ENCODE peak calls at places on chromosomes 6 and 20, in eight cellular contexts. One of them, this sample, is unnamed.

GRCh38 chr6:1622851-1623768 is 13.4 kb downstream of the FOXC1 start:
- DNase-seq in GM23338: peak; percentile 30
- DNase-seq in endodermal cell: peak; percentile 78
- DNase-seq in left ventricle myocardium inferior: no peak
- DNase-seq in SJSA1: no peak
- DNase-seq in body of pancreas: no peak
- DNase-seq in mesendoderm: peak; percentile 73
- DNase-seq in PC-3: no peak
- DNase-seq in this sample: no peak

GRCh38 chr6:145137425-145137824 is 597.9 kb downstream of the EPM2A start:
- DNase-seq in GM23338: peak; percentile 49
- DNase-seq in endodermal cell: no peak
- DNase-seq in left ventricle myocardium inferior: no peak
- DNase-seq in SJSA1: no peak
- DNase-seq in body of pancreas: no peak
- DNase-seq in mesendoderm: peak; percentile 42
- DNase-seq in PC-3: peak; percentile 42
- DNase-seq in this sample: no peak

GRCh38 chr20:31260326-31260932 is 3.0 kb downstream of the DEFB115 start:
- DNase-seq in GM23338: peak; percentile 64
- DNase-seq in endodermal cell: no peak
- DNase-seq in left ventricle myocardium inferior: no peak
- DNase-seq in SJSA1: no peak
- DNase-seq in body of pancreas: no peak
- DNase-seq in mesendoderm: peak; percentile 11
- DNase-seq in PC-3: peak; percentile 49
- DNase-seq in this sample: peak; percentile 74

GRCh38 chr6:70863343-70863742 is 93.5 kb downstream of the B3GAT2 start:
- DNase-seq in GM23338: no peak
- DNase-seq in endodermal cell: no peak
- DNase-seq in left ventricle myocardium inferior: no peak
- DNase-seq in SJSA1: no peak
- DNase-seq in body of pancreas: no peak
- DNase-seq in mesendoderm: no peak
- DNase-seq in PC-3: no peak
- DNase-seq in this sample: no peak

GRCh38 chr20:2578430-2579192 is 42.2 kb downstream of the TMC2 start:
- DNase-seq in GM23338: no peak
- DNase-seq in endodermal cell: no peak
- DNase-seq in left ventricle myocardium inferior: no peak
- DNase-seq in SJSA1: no peak
- DNase-seq in body of pancreas: peak; percentile 41
- DNase-seq in mesendoderm: peak; percentile 43
- DNase-seq in PC-3: no peak
- DNase-seq in this sample: no peak

GRCh38 chr6:29576056-29576455 is 8.9 kb upstream of the OR2H2 start:
- DNase-seq in GM23338: no peak
- DNase-seq in endodermal cell: no peak
- DNase-seq in left ventricle myocardium inferior: no peak
- DNase-seq in SJSA1: no peak
- DNase-seq in body of pancreas: no peak
- DNase-seq in mesendoderm: no peak
- DNase-seq in PC-3: no peak
- DNase-seq in this sample: no peak

GRCh38 chr6:112029045-112029822 is 24.7 kb upstream of the CCN6 start:
- DNase-seq in GM23338: peak; percentile 92
- DNase-seq in endodermal cell: peak; percentile 92
- DNase-seq in left ventricle myocardium inferior: peak; percentile 62
- DNase-seq in SJSA1: peak; percentile 75
- DNase-seq in body of pancreas: peak; percentile 79
- DNase-seq in mesendoderm: peak; percentile 78
- DNase-seq in PC-3: peak; percentile 63
- DNase-seq in this sample: peak; percentile 67

GRCh38 chr6:167497387-167498056 is 172.6 kb downstream of the TTLL2 start:
- DNase-seq in GM23338: no peak
- DNase-seq in endodermal cell: no peak
- DNase-seq in left ventricle myocardium inferior: no peak
- DNase-seq in SJSA1: no peak
- DNase-seq in body of pancreas: no peak
- DNase-seq in mesendoderm: no peak
- DNase-seq in PC-3: no peak
- DNase-seq in this sample: no peak

GRCh38 chr6:88220493-88220892 is 54.3 kb upstream of the CNR1 start:
- DNase-seq in GM23338: peak; percentile 60
- DNase-seq in endodermal cell: peak; percentile 74
- DNase-seq in left ventricle myocardium inferior: no peak
- DNase-seq in SJSA1: no peak
- DNase-seq in body of pancreas: no peak
- DNase-seq in mesendoderm: peak; percentile 39
- DNase-seq in PC-3: peak; percentile 14
- DNase-seq in this sample: peak; percentile 79

GRCh38 chr20:31566332-31566657 is 38.8 kb upstream of the ID1 start:
- DNase-seq in GM23338: no peak
- DNase-seq in endodermal cell: no peak
- DNase-seq in left ventricle myocardium inferior: no peak
- DNase-seq in SJSA1: no peak
- DNase-seq in body of pancreas: no peak
- DNase-seq in mesendoderm: no peak
- DNase-seq in PC-3: no peak
- DNase-seq in this sample: no peak

GRCh38 chr6:34341481-34341971 is 50.9 kb downstream of the NUDT3 start:
- DNase-seq in GM23338: no peak
- DNase-seq in endodermal cell: no peak
- DNase-seq in left ventricle myocardium inferior: no peak
- DNase-seq in SJSA1: no peak
- DNase-seq in body of pancreas: peak; percentile 12
- DNase-seq in mesendoderm: no peak
- DNase-seq in PC-3: peak; percentile 96
- DNase-seq in this sample: peak; percentile 34
- H3K4me1 ChIP-seq in GM23338: peaks cover 7% of the 10 kb centered on the region
- H3K4me1 ChIP-seq in endodermal cell: no peaks in the 10 kb centered on the region
- H3K4me1 ChIP-seq in left ventricle myocardium inferior: peaks cover 82% of the 10 kb centered on the region
- H3K4me1 ChIP-seq in SJSA1: no peaks in the 10 kb centered on the region
- H3K4me1 ChIP-seq in body of pancreas: peaks cover 17% of the 10 kb centered on the region
- H3K4me1 ChIP-seq in mesendoderm: peaks cover 9% of the 10 kb centered on the region
- H3K4me1 ChIP-seq in PC-3: peaks cover 46% of the 10 kb centered on the region
- H3K4me1 ChIP-seq in this sample: peaks cover 20% of the 10 kb centered on the region

GRCh38 chr6:63351995-63352586 is 32.3 kb upstream of the LGSN start:
- DNase-seq in GM23338: peak; percentile 4
- DNase-seq in endodermal cell: no peak
- DNase-seq in left ventricle myocardium inferior: no peak
- DNase-seq in SJSA1: no peak
- DNase-seq in body of pancreas: no peak
- DNase-seq in mesendoderm: no peak
- DNase-seq in PC-3: peak; percentile 45
- DNase-seq in this sample: no peak
- H3K36me3 ChIP-seq in GM23338: no peaks in the 10 kb centered on the region
- H3K36me3 ChIP-seq in endodermal cell: no peaks in the 10 kb centered on the region
- H3K36me3 ChIP-seq in left ventricle myocardium inferior: no peaks in the 10 kb centered on the region
- H3K36me3 ChIP-seq in SJSA1: no peaks in the 10 kb centered on the region
- H3K36me3 ChIP-seq in body of pancreas: no peaks in the 10 kb centered on the region
- H3K36me3 ChIP-seq in mesendoderm: no peaks in the 10 kb centered on the region
- H3K36me3 ChIP-seq in PC-3: no peaks in the 10 kb centered on the region
- H3K36me3 ChIP-seq in this sample: no peaks in the 10 kb centered on the region

DNA sequence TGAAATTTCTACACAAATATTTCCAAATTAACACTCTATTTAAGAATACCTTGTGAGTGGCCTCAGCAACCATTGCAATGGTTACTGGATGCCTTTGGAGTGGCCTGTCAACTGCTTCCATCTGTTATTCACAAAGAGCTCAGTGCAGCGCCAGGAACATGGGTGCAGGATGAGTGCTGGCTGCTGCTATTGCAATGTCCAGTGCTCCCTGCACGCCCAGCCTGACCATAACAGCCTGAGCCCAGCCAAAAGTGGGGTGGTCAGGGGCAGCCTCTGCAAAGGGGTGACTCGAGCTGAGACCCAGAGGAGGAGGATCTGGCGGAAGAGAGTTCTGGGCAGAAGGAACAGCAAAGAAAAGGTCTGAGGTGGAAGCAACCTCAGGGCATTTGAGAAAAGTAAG is 18.4 kb downstream of the CASS4 start:
- DNase-seq in GM23338: no peak
- DNase-seq in endodermal cell: peak; percentile 13
- DNase-seq in left ventricle myocardium inferior: no peak
- DNase-seq in SJSA1: no peak
- DNase-seq in body of pancreas: no peak
- DNase-seq in mesendoderm: no peak
- DNase-seq in PC-3: no peak
- DNase-seq in this sample: no peak
- H3K4me1 ChIP-seq in GM23338: no peaks in the 10 kb centered on the region
- H3K4me1 ChIP-seq in endodermal cell: peaks cover 5% of the 10 kb centered on the region
- H3K4me1 ChIP-seq in left ventricle myocardium inferior: peaks cover 5% of the 10 kb centered on the region
- H3K4me1 ChIP-seq in SJSA1: no peaks in the 10 kb centered on the region
- H3K4me1 ChIP-seq in body of pancreas: no peaks in the 10 kb centered on the region
- H3K4me1 ChIP-seq in mesendoderm: no peaks in the 10 kb centered on the region
- H3K4me1 ChIP-seq in PC-3: no peaks in the 10 kb centered on the region
- H3K4me1 ChIP-seq in this sample: peaks cover 29% of the 10 kb centered on the region

DNA sequence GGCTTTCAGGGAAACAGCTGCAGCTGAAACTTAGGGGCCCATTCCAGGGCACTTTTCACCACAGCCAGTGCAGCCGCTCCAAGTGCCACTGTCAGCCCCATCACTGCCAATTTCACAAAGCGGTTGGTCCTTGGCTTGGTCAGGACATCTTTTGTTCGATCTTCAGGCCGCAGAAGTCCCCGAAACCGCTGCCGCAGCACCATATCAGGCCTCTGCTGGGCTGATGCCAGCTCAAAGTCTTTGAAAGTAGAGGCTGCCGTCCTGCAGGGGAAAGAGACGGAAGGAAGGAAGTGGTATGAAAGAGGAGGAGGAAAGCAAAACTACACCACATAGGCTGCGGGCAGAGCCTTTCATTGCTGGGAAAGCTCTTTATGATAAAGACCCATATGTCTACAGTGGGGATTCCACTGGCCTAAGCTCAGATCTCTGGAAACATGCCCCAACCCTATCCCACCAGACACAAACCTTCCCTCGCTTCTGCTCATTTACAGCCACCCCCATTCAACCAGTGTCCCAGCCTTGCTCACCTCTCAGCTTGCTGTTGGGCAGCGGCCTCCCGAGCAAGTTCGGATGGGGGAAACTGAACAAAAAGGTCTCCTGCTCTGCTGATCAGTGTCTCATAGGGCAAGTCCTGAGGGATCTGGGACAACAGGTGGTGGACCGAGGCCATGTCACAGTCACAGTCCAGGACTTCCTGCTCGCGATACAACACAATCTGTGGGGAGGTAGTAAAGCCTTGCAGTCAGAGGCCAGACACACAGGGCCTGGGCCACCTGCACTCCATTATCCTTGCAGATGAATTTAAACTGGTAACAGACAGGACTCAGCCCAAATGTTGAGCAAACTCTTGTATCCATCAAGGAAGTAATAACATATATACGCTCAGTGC is 23.5 kb downstream of the TBC1D20 start:
- DNase-seq in GM23338: no peak
- DNase-seq in endodermal cell: no peak
- DNase-seq in left ventricle myocardium inferior: no peak
- DNase-seq in SJSA1: no peak
- DNase-seq in body of pancreas: peak; percentile 29
- DNase-seq in mesendoderm: no peak
- DNase-seq in PC-3: no peak
- DNase-seq in this sample: peak; percentile 42
- H3K36me3 ChIP-seq in GM23338: peaks cover 25% of the 10 kb centered on the region
- H3K36me3 ChIP-seq in endodermal cell: peaks cover 78% of the 10 kb centered on the region
- H3K36me3 ChIP-seq in left ventricle myocardium inferior: peaks cover 96% of the 10 kb centered on the region
- H3K36me3 ChIP-seq in SJSA1: peaks cover 96% of the 10 kb centered on the region
- H3K36me3 ChIP-seq in body of pancreas: no peaks in the 10 kb centered on the region
- H3K36me3 ChIP-seq in mesendoderm: peaks cover 9% of the 10 kb centered on the region
- H3K36me3 ChIP-seq in PC-3: peaks cover 58% of the 10 kb centered on the region
- H3K36me3 ChIP-seq in this sample: peaks cover 49% of the 10 kb centered on the region

DNA sequence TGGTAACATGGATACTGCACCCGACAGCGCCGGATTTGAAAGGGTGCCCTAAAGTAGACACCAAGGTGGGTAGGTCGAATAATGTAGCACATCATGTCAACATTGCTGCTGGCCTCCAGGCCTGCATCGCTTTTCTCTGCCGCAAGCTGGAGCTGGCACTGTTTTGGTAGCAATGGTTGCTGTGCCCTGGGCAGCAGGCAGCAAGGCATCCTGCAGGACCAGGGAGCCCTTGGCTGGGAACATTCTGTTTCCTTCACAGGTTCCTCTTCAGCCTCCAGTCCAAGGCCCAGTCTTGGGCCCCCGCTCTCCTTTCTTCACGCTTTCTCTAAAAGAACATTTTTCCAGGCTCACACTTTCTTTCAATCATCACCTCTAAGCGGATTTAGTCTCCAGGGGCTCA is 365.8 kb upstream of the JARID2 start:
- DNase-seq in GM23338: no peak
- DNase-seq in endodermal cell: no peak
- DNase-seq in left ventricle myocardium inferior: no peak
- DNase-seq in SJSA1: no peak
- DNase-seq in body of pancreas: no peak
- DNase-seq in mesendoderm: no peak
- DNase-seq in PC-3: no peak
- DNase-seq in this sample: no peak
- H3K4me1 ChIP-seq in GM23338: peaks cover 47% of the 10 kb centered on the region
- H3K4me1 ChIP-seq in endodermal cell: peaks cover 8% of the 10 kb centered on the region
- H3K4me1 ChIP-seq in left ventricle myocardium inferior: peaks cover 69% of the 10 kb centered on the region
- H3K4me1 ChIP-seq in SJSA1: peaks cover 27% of the 10 kb centered on the region
- H3K4me1 ChIP-seq in body of pancreas: no peaks in the 10 kb centered on the region
- H3K4me1 ChIP-seq in mesendoderm: peaks cover 6% of the 10 kb centered on the region
- H3K4me1 ChIP-seq in PC-3: peaks cover 47% of the 10 kb centered on the region
- H3K4me1 ChIP-seq in this sample: peaks cover 36% of the 10 kb centered on the region

This sample was measured in SJCRH30.